ENCODE peak calls at places on chromosomes 12 and 14, in five cellular contexts. M, F, R, D and V are unnamed samples.

GRCh38 chr14:30620178-30620577 is 1.9 kb upstream of the SCFD1 start:
- DNase-seq in M (no peak), D (peak; percentile 73), F (no peak), R (no peak), V (no peak)

GRCh38 chr14:88621090-88621489 is 58.3 kb downstream of the ZC3H14 start:
- DNase-seq in F (no peak), M (no peak), R (no peak), D (peak; percentile 21), V (no peak)

GRCh38 chr12:89706551-89707348 is 1.9 kb downstream of the ATP2B1 start:
- DNase-seq in R (peak; percentile 49), F (peak; percentile 54), D (peak; percentile 19), M (peak; percentile 29), V (peak; percentile 26)

GRCh38 chr14:68969278-68969677 is 9.8 kb downstream of the ACTN1 start:
- DNase-seq in D (no peak), F (no peak), R (no peak), M (no peak), V (no peak)

GRCh38 chr12:66272650-66273049 is 29.6 kb upstream of the HELB start:
- DNase-seq in F (no peak), R (no peak), D (no peak), M (no peak), V (no peak)

GRCh38 chr12:109715310-109716091 is 1.9 kb downstream of the FAM222A start:
- DNase-seq in R (peak; percentile 69), D (no peak), M (peak; percentile 54), F (no peak), V (peak; percentile 50)

GRCh38 chr12:89525002-89525823 is 617 bp upstream of the GALNT4 start:
- DNase-seq in D (peak; percentile 21), M (peak; percentile 77), F (peak; percentile 52), R (peak; percentile 73), V (peak; percentile 48)

GRCh38 chr12:78018146-78018910 is 187.6 kb downstream of the NAV3 start:
- DNase-seq in D (peak; percentile 66), F (no peak), R (peak; percentile 75), M (no peak), V (peak; percentile 15)

GRCh38 chr12:70154960-70155589 is 88.2 kb upstream of the CNOT2 start:
- DNase-seq in D (no peak), F (no peak), M (no peak), R (peak; percentile 39), V (no peak)

GRCh38 chr12:93638095-93638494 is 39.1 kb upstream of the CRADD start:
- DNase-seq in F (no peak), R (no peak), M (no peak), D (peak; percentile 39), V (no peak)

GRCh38 chr14:95038521-95039250 is 118.6 kb downstream of the DICER1 start:
- DNase-seq in D (no peak), R (no peak), M (no peak), F (no peak), V (no peak)

GRCh38 chr14:104004849-104005248 is 62.5 kb upstream of the RD3L start:
- DNase-seq in M (no peak), R (no peak), D (no peak), F (no peak), V (no peak)

GRCh38 chr12:43169115-43169681 is 382.8 kb downstream of the ADAMTS20 start:
- DNase-seq in F (no peak), M (no peak), D (no peak), R (no peak), V (no peak)

GRCh38 chr14:71076472-71076871 is 169.2 kb downstream of the PCNX1 start:
- DNase-seq in F (no peak), R (no peak), M (no peak), D (no peak), V (no peak)

GRCh38 chr12:69008510-69008909 is 75.5 kb upstream of the CPM start:
- DNase-seq in R (no peak), F (no peak), D (peak; percentile 11), M (no peak), V (no peak)

GRCh38 chr14:81452766-81453165 is 52.6 kb upstream of the STON2 start:
- DNase-seq in F (no peak), R (no peak), D (no peak), M (no peak), V (no peak)

GRCh38 chr12:65280306-65280705 is 1.8 kb downstream of the MSRB3 start:
- DNase-seq in R (no peak), D (peak; percentile 24), F (no peak), M (no peak), V (no peak)

GRCh38 chr14:100341301-100342031 is 18.3 kb downstream of the SLC25A47 start:
- DNase-seq in F (peak; percentile 81), M (no peak), D (peak; percentile 95), R (no peak), V (no peak)

GRCh38 chr12:116698554-116698953 is 39.3 kb downstream of the SPRING1 start:
- DNase-seq in M (no peak), R (no peak), D (no peak), F (no peak), V (no peak)

GRCh38 chr14:22177870-22178269 is 411.2 kb downstream of the DAD1 start:
- DNase-seq in D (peak; percentile 45), F (no peak), R (no peak), M (no peak), V (no peak)

GRCh38 chr14:61113561-61113960 is 132.5 kb downstream of the SLC38A6 start:
- DNase-seq in F (no peak), R (no peak), D (no peak), M (no peak), V (no peak)

GRCh38 chr12:1706284-1707016 is 15.6 kb downstream of the ADIPOR2 start:
- DNase-seq in M (no peak), F (no peak), D (peak; percentile 76), R (no peak), V (no peak)

GRCh38 chr12:48758186-48758585 is 30.7 kb downstream of the ADCY6 start:
- DNase-seq in D (no peak), M (no peak), F (no peak), R (no peak), V (no peak)

GRCh38 chr12:2891240-2892053 is 756 bp downstream of the TULP3 start:
- DNase-seq in F (peak; percentile 77), M (peak; percentile 57), R (peak; percentile 83), D (peak; percentile 61), V (no peak)

GRCh38 chr12:109719123-109720022 is 5.7 kb downstream of the FAM222A start:
- DNase-seq in R (peak; percentile 82), M (no peak), F (no peak), D (peak; percentile 5), V (no peak)

GRCh38 chr12:13422291-13422690 is 225.8 kb downstream of the EMP1 start:
- DNase-seq in F (no peak), R (no peak), D (no peak), M (no peak), V (no peak)
- H3K4me1 ChIP-seq in F (no peaks in the 10 kb centered on the region), R (peaks cover 13% of the 10 kb centered on the region), D (no peaks in the 10 kb centered on the region), M (no peaks in the 10 kb centered on the region), V (no peaks in the 10 kb centered on the region)

GRCh38 chr12:50621435-50622304 is 116.9 kb downstream of the DIP2B start:
- DNase-seq in M (peak; percentile 61), R (peak; percentile 73), D (no peak), F (no peak), V (no peak)

GRCh38 chr12:50618864-50619609 is 114.3 kb downstream of the DIP2B start:
- DNase-seq in F (no peak), D (peak; percentile 57), M (peak; percentile 50), R (no peak), V (no peak)

GRCh38 chr12:50620975-50621360 is 116.2 kb downstream of the DIP2B start:
- DNase-seq in D (no peak), M (no peak), F (no peak), R (no peak), V (no peak)

GRCh38 chr12:50619610-50619958 is 114.8 kb downstream of the DIP2B start:
- DNase-seq in M (no peak), D (no peak), F (no peak), R (no peak), V (no peak)

GRCh38 chr12:50620050-50620974 is 115.5 kb downstream of the DIP2B start:
- DNase-seq in D (peak; percentile 95), F (no peak), R (peak; percentile 55), M (no peak), V (no peak)
- H3K4me1 ChIP-seq in D (peaks cover 23% of the 10 kb centered on the region), F (peaks cover 12% of the 10 kb centered on the region), R (peaks cover 41% of the 10 kb centered on the region), M (peaks cover 34% of the 10 kb centered on the region), V (peaks cover 19% of the 10 kb centered on the region)

GRCh38 chr12:108630481-108631207 is 3.0 kb downstream of the SELPLG start:
- DNase-seq in R (no peak), D (peak; percentile 77), F (no peak), M (no peak), V (no peak)

GRCh38 chr12:108633081-108633533 is 587 bp downstream of the SELPLG start:
- DNase-seq in R (no peak), M (no peak), D (no peak), F (peak; percentile 36), V (no peak)

GRCh38 chr12:108629156-108629555 is 4.5 kb downstream of the SELPLG start:
- DNase-seq in F (no peak), D (no peak), M (no peak), R (no peak), V (peak; percentile 45)

GRCh38 chr12:108627134-108627920 is 6.4 kb downstream of the SELPLG start:
- DNase-seq in D (no peak), F (no peak), R (no peak), M (no peak), V (no peak)

GRCh38 chr12:108629824-108630476 is 3.7 kb downstream of the SELPLG start:
- DNase-seq in M (no peak), F (peak; percentile 74), R (no peak), D (peak; percentile 87), V (no peak)
- H3K4me1 ChIP-seq in M (no peaks in the 10 kb centered on the region), F (no peaks in the 10 kb centered on the region), R (peaks cover 7% of the 10 kb centered on the region), D (peaks cover 30% of the 10 kb centered on the region), V (peaks cover 8% of the 10 kb centered on the region)

GRCh38 chr14:64728106-64728505 is 23.9 kb downstream of the PLEKHG3 start:
- DNase-seq in M (no peak), F (peak; percentile 26), D (no peak), R (no peak), V (peak; percentile 13)
- H3K4me1 ChIP-seq in M (peaks cover 29% of the 10 kb centered on the region), F (no peaks in the 10 kb centered on the region), D (peaks cover 2% of the 10 kb centered on the region), R (peaks cover 44% of the 10 kb centered on the region), V (peaks cover 12% of the 10 kb centered on the region)

GRCh38 chr12:121537814-121538698 is 42.8 kb downstream of the KDM2B start:
- DNase-seq in M (no peak), R (peak; percentile 72), D (no peak), F (no peak), V (peak; percentile 36)
- H3K4me1 ChIP-seq in M (peaks cover 15% of the 10 kb centered on the region), R (peaks cover 40% of the 10 kb centered on the region), D (peaks cover 23% of the 10 kb centered on the region), F (no peaks in the 10 kb centered on the region), V (peaks cover 6% of the 10 kb centered on the region)

GRCh38 chr14:20612403-20612802 is 21.2 kb upstream of the RNASE12 start:
- DNase-seq in D (no peak), R (no peak), M (no peak), F (no peak), V (no peak)
- H3K4me1 ChIP-seq in D (no peaks in the 10 kb centered on the region), R (no peaks in the 10 kb centered on the region), M (no peaks in the 10 kb centered on the region), F (no peaks in the 10 kb centered on the region), V (peaks cover 6% of the 10 kb centered on the region)

DNA sequence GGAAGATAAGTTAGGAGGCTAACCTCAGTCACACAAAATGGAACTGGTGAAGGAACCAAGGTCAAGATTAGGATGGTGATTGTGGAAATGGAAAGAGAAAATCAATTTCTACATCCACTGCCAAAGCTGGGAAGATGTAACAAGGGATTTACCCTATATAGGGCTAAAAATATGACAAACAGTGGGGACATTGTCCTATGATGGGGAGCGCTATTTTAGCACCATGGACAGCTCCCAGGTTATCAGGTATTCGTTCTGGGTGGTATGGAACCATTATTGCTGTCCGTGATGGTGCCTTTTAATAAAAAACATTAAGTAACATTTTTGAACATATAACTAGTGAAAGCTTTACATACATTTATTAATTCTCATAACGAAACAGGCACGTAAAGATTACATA is 124.0 kb downstream of the NDUFA12 start:
- DNase-seq in F (no peak), R (peak; percentile 62), D (peak; percentile 7), M (no peak), V (no peak)
- H3K4me1 ChIP-seq in F (no peaks in the 10 kb centered on the region), R (no peaks in the 10 kb centered on the region), D (no peaks in the 10 kb centered on the region), M (no peaks in the 10 kb centered on the region), V (no peaks in the 10 kb centered on the region)